ENCODE peak calls at places on chromosome 14, in four cellular contexts. V is upper lobe of right lung, P is cardiac fibroblast, B is transverse colon. A is an unnamed sample.

GRCh38 chr14:89304972-89305703 is 111.9 kb downstream of the FOXN3 start:
- DNase-seq in V (no peak), P (peak; percentile 89), B (peak; percentile 24), A (peak; percentile 63)

GRCh38 chr14:51552768-51553426 is 98.8 kb upstream of the FRMD6 start:
- DNase-seq in V (no peak), P (no peak), B (no peak), A (no peak)

GRCh38 chr14:30995674-30996073 is 29.8 kb upstream of the AP4S1 start:
- DNase-seq in V (no peak), P (no peak), B (no peak), A (no peak)

GRCh38 chr14:71675902-71676291 is 256.3 kb upstream of the RGS6 start:
- DNase-seq in V (no peak), P (no peak), B (no peak), A (no peak)

GRCh38 chr14:30874120-30874998 is at the start of gene COCH:
- DNase-seq in V (peak; percentile 64), P (no peak), B (peak; percentile 54), A (no peak)

GRCh38 chr14:90814806-90815566 is 1.2 kb downstream of the TTC7B start:
- DNase-seq in V (no peak), P (no peak), B (no peak), A (no peak)

GRCh38 chr14:61438860-61439765 is 117.7 kb downstream of the PRKCH start:
- DNase-seq in V (peak; percentile 78), P (peak; percentile 71), B (peak; percentile 36), A (no peak)

GRCh38 chr14:96584199-96584906 is 82.2 kb downstream of the PAPOLA start:
- DNase-seq in V (peak; percentile 64), P (peak; percentile 13), B (peak; percentile 27), A (no peak)

GRCh38 chr14:98731286-98731685 is 540.7 kb downstream of the BCL11B start:
- DNase-seq in V (no peak), P (no peak), B (no peak), A (no peak)

GRCh38 chr14:37172024-37172869 is at the start of gene SLC25A21:
- DNase-seq in V (peak; percentile 90), P (peak; percentile 69), B (peak; percentile 68), A (peak; percentile 36)

GRCh38 chr14:55102141-55102547 is 26.9 kb upstream of the LGALS3 start:
- DNase-seq in V (peak; percentile 88), P (peak; percentile 100), B (peak; percentile 77), A (peak; percentile 67)

GRCh38 chr14:104383931-104384775 is 195.4 kb upstream of the C14orf180 start:
- DNase-seq in V (peak; percentile 61), P (no peak), B (no peak), A (no peak)

GRCh38 chr14:75310295-75311059 is 31.8 kb downstream of the FOS start:
- DNase-seq in V (peak; percentile 87), P (peak; percentile 99), B (peak; percentile 74), A (peak; percentile 84)

GRCh38 chr14:21049263-21049662 is 7.1 kb downstream of the RNASE7 start:
- DNase-seq in V (no peak), P (peak; percentile 56), B (no peak), A (no peak)

GRCh38 chr14:37262649-37263048 is 64.9 kb downstream of the MIPOL1 start:
- DNase-seq in V (no peak), P (no peak), B (no peak), A (no peak)

GRCh38 chr14:103105580-103106168 is 11.1 kb downstream of the EXOC3L4 start:
- DNase-seq in V (no peak), P (no peak), B (peak; percentile 66), A (no peak)

GRCh38 chr14:36981832-36982528 is 190.4 kb downstream of the SLC25A21 start:
- DNase-seq in V (no peak), P (no peak), B (no peak), A (no peak)

GRCh38 chr14:72605921-72606220 is 288.0 kb downstream of the DPF3 start:
- DNase-seq in V (no peak), P (no peak), B (no peak), A (no peak)

GRCh38 chr14:90303382-90303943 is 28.3 kb downstream of the NRDE2 start:
- DNase-seq in V (no peak), P (no peak), B (no peak), A (no peak)

GRCh38 chr14:32078030-32078793 is 1.1 kb downstream of the ARHGAP5 start:
- DNase-seq in V (peak; percentile 68), P (peak; percentile 56), B (peak; percentile 43), A (no peak)

GRCh38 chr14:102717211-102717610 is 60.0 kb upstream of the TRAF3 start:
- DNase-seq in V (no peak), P (peak; percentile 14), B (no peak), A (peak; percentile 22)

GRCh38 chr14:50338547-50338946 is 26.4 kb downstream of the DMAC2L start:
- DNase-seq in V (no peak), P (no peak), B (no peak), A (no peak)

GRCh38 chr14:50340045-50340444 is 27.9 kb downstream of the DMAC2L start:
- DNase-seq in V (no peak), P (no peak), B (no peak), A (no peak)

GRCh38 chr14:50339178-50339804 is 27.2 kb downstream of the DMAC2L start:
- DNase-seq in V (no peak), P (no peak), B (no peak), A (no peak)

GRCh38 chr14:50342211-50343080 is 30.3 kb downstream of the DMAC2L start:
- DNase-seq in V (no peak), P (peak; percentile 81), B (peak; percentile 45), A (no peak)

GRCh38 chr14:50340945-50341344 is 28.8 kb downstream of the DMAC2L start:
- DNase-seq in V (no peak), P (no peak), B (no peak), A (no peak)
- TF ChIP-seq CTCF in V (no peak), P (peak; percentile 8), B (no peak), A (peak; percentile 15)

GRCh38 chr14:100608586-100609330 is 21.5 kb upstream of the BEGAIN start:
- DNase-seq in V (peak; percentile 56), P (no peak), B (peak; percentile 4), A (no peak)

GRCh38 chr14:100609941-100610391 is 22.7 kb upstream of the BEGAIN start:
- DNase-seq in V (peak; percentile 54), P (no peak), B (no peak), A (no peak)

GRCh38 chr14:100611811-100612480 is 24.7 kb upstream of the BEGAIN start:
- DNase-seq in V (peak; percentile 30), P (no peak), B (peak; percentile 2), A (no peak)

GRCh38 chr14:100609331-100609870 is 22.2 kb upstream of the BEGAIN start:
- DNase-seq in V (peak; percentile 50), P (no peak), B (no peak), A (no peak)

DNA sequence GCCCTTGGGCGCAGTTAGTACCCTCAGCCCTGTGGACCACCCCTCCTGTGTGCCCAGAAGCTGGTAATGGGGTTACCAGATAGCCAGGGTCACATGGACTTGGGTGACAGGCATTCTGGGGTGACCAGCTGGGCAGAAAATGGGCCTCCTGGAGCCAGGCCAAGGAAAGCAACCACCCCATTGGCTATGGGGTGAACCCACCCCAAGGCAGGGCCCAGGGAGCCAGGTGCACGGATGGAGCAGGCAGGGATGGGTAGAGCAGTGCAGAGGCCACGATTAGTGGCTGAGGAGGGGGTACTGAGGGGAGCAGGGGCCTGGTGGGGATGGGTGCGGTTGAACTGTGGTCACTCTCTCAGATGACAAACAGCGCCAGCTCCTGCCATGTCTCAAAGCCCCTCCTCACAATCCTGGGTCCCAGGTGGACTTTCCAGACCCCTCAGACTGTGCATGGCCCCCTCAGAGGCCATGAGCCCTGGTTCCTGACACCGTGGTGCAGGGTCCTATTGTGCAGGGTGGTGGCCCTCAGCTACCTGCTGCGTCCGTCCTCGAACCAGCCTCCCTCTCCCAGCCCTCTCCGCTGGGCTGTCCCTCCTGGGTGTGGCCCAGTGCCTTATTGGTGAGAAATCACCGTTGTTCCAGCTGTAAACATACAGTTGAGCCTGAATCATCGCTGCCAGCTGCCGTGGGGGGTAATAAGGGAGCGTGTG is 23.4 kb upstream of the BEGAIN start:
- DNase-seq in V (peak; percentile 45), P (no peak), B (peak; percentile 56), A (no peak)
- TF ChIP-seq CTCF in V (no peak), P (no peak), B (no peak), A (no peak)

GRCh38 chr14:22494486-22495135 is 94.4 kb downstream of the DAD1 start:
- DNase-seq in V (no peak), P (no peak), B (no peak), A (no peak)
- TF ChIP-seq CTCF in V (no peak), P (no peak), B (no peak), A (peak; percentile 1)

DNA sequence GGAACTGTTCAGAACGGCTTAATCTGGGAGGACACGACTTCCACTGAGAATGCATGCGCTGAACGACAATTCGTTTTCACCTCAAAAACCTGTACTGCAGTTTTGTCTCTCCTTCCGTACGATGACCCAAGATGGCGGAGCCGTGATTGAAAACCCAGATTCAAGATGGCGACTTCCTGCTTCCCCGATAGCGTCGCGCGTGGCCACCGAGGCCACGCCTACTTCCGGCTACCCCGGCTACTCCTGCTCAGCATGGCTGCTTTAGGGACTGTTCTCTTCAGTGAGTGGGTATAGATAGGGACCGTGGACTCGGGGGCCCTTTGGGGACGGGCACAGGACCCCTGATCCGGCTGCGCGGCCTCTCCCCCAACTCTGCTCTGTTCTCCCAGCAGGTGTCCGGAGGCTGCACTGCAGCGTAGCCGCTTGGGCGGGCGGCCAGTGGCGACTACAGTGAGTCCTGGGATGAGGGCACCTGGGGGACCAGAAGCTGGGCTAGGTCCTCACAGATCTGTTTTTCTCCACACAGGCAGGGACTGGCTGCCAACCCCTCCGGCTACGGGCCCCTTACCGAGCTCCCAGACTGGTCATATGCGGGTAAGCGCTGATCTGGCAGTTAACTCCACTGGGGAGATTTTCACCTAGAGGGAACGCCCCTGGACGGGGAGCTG is at the start of gene MRPL52:
- DNase-seq in V (peak; percentile 95), P (peak; percentile 90), B (peak; percentile 93), A (no peak)
- TF ChIP-seq CTCF in V (no peak), P (no peak), B (no peak), A (no peak)

GRCh38 chr14:39912192-39913100 is 480.2 kb upstream of the FBXO33 start:
- DNase-seq in V (no peak), P (no peak), B (no peak), A (no peak)
- TF ChIP-seq CTCF in V (no peak), P (no peak), B (no peak), A (no peak)